ENCODE peak calls at places on chromosomes 11 and 22, in seven cellular contexts. W is HCT116, U is H1, D is transverse colon, R is esophagus muscularis mucosa, N is stomach, C is breast epithelium. Q is an unnamed sample.

GRCh38 chr11:85955531-85955930 is 100.3 kb downstream of the CCDC83 start:
- DNase-seq in W (no peak), U (no peak), D (no peak), R (no peak), N (no peak), C (no peak), Q (no peak)

GRCh38 chr11:17765381-17766359 is 31.1 kb downstream of the KCNC1 start:
- DNase-seq in W (no peak), U (no peak), D (no peak), R (no peak), N (no peak), C (no peak), Q (no peak)

GRCh38 chr22:49629586-49630447 is 197.9 kb downstream of the BRD1 start:
- DNase-seq in W (no peak), U (no peak), D (no peak), R (no peak), N (no peak), C (no peak), Q (no peak)

GRCh38 chr11:313787-314547 is at the start of gene IFITM1:
- DNase-seq in W (no peak), U (peak; percentile 57), D (peak; percentile 62), R (no peak), N (no peak), C (no peak), Q (peak; percentile 76)

GRCh38 chr22:30511903-30512302 is 6.4 kb upstream of the SEC14L4 start:
- DNase-seq in W (no peak), U (no peak), D (no peak), R (no peak), N (no peak), C (no peak), Q (no peak)

GRCh38 chr11:85076535-85077330 is 550.4 kb downstream of the DLG2 start:
- DNase-seq in W (no peak), U (no peak), D (no peak), R (no peak), N (no peak), C (no peak), Q (no peak)

GRCh38 chr11:28343304-28344233 is 235.4 kb downstream of the METTL15 start:
- DNase-seq in W (peak; percentile 45), U (no peak), D (no peak), R (no peak), N (peak; percentile 27), C (no peak), Q (no peak)

GRCh38 chr22:29799217-29799680 is 32.1 kb downstream of the UQCR10 start:
- DNase-seq in W (peak; percentile 58), U (no peak), D (peak; percentile 70), R (peak; percentile 96), N (peak; percentile 95), C (peak; percentile 94), Q (no peak)

GRCh38 chr22:27488456-27489224 is 312.9 kb downstream of the MN1 start:
- DNase-seq in W (no peak), U (no peak), D (no peak), R (no peak), N (peak; percentile 39), C (no peak), Q (no peak)

GRCh38 chr22:22908495-22908861 is 20.9 kb downstream of the IGLL5 start:
- DNase-seq in W (no peak), U (no peak), D (no peak), R (no peak), N (no peak), C (no peak), Q (no peak)

GRCh38 chr11:460331-461199 is 10.5 kb downstream of the PTDSS2 start:
- DNase-seq in W (no peak), U (no peak), D (no peak), R (no peak), N (no peak), C (no peak), Q (no peak)

GRCh38 chr11:83510530-83511449 is 224.6 kb upstream of the CCDC90B start:
- DNase-seq in W (no peak), U (no peak), D (no peak), R (no peak), N (no peak), C (no peak), Q (no peak)

DNA sequence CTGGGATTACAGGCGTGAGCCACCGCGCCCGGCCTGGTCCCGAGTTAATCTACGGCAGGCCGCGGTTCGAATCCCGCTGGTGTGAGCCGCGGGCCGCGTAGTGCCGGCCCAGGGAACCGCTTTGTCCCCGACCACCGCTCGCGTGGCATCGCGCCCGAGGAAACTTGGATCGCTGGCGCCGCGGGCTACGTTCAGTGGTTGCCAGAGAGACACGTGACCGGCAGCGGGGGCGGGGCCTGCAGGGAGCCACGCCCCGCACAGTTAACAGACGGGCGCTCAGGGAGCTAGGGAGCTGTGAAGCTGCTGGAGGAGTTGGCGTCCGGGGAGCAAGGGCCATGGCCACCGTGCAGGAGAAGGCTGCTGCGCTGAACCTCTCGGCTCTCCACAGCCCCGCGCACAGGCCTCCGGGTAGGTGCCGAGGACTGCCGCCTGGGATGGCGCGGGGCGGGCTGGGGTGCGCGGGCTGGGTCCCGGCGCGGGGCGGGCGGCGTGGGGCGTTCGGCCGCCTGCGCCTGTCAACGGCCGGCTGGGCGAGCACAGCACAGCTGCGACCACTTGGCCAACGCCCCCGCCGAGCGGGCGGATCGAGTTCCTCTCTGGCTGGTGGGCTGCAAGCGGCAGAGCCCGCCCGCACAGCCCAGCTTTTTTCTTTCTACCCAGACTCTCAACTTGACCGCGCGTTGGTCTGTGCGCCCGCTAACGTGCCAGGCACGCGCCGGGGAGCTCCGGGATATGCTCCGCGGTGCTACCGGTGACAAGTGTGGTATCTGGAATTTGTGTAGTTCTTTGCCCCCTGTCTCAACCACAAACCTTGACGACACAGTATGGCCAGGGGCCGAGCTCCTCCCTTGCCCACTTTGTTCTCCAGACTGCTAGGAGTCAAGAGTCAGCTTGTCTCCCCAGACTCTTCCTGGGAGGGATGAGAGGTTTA is at the start of gene DEPDC7:
- DNase-seq in W (peak; percentile 75), U (peak; percentile 96), D (peak; percentile 90), R (peak; percentile 95), N (peak; percentile 89), C (peak; percentile 64), Q (peak; percentile 43)
- TF ChIP-seq POLR2AphosphoS5 in W (peak; percentile 73), U (peak; percentile 74), D (peak; percentile 54), R (peak; percentile 69), N (peak; percentile 58), C (no peak), Q (no peak)

GRCh38 chr11:34585870-34586654 is 34.8 kb upstream of the EHF start:
- DNase-seq in W (peak; percentile 56), U (no peak), D (no peak), R (no peak), N (no peak), C (no peak), Q (no peak)

GRCh38 chr11:34583818-34584217 is 37.1 kb upstream of the EHF start:
- DNase-seq in W (no peak), U (no peak), D (no peak), R (no peak), N (no peak), C (no peak), Q (no peak)

GRCh38 chr11:34586655-34587281 is 34.1 kb upstream of the EHF start:
- DNase-seq in W (no peak), U (no peak), D (no peak), R (no peak), N (no peak), C (no peak), Q (no peak)

GRCh38 chr11:34587282-34587677 is 33.6 kb upstream of the EHF start:
- DNase-seq in W (no peak), U (no peak), D (no peak), R (no peak), N (no peak), C (no peak), Q (no peak)

DNA sequence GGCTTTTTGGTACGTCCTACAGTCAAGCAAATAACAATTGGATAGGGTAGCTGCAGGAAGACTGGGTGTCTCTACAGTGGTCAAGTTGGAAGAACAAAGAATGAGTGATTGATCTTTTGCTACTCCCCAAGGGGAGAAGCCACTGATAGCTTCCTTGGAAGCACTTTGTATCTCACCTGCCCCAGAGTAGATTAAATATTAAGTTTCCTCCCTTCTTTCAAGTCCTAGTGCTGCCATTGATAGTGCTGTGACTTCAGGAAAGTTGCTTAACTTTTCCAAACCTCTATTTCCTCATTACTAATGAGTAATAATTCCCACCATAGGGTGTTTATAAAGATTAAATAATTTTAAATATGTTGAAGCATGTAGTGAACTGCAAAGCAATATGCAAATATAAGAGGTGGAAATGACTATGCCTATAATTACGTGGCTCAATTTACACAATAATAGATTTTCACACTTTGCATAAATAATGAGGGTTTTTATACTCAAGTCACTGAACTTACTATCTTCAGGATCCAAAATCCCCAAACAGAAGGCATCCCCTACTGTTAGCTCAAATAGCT is 35.5 kb upstream of the EHF start:
- DNase-seq in W (no peak), U (no peak), D (no peak), R (no peak), N (no peak), C (no peak), Q (no peak)
- TF ChIP-seq POLR2A in W (no peak), U (no peak), D (no peak), R (no peak), N (no peak), C (no peak), Q (no peak)

DNA sequence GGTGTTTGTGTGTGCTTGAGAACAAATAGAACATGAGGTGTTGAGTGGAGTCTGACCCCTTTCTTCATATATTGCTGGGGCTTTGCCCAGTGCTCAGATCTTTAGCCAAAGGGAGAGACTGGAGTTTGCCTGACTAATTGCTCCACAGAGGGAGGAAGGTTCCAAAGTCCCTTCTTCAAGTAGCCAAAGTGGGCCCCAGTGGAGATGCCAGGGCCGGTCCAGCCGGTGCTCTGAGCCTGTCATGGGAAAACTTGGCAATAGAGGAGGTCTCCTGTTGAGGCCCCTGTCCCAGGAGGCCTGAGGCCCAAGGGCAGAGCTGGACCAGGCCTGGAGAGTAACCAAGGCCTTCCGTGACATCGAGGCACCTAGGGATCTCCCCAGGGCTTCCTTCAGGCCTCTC is 112.3 kb downstream of the DSCAML1 start:
- DNase-seq in W (no peak), U (no peak), D (peak; percentile 29), R (no peak), N (no peak), C (no peak), Q (no peak)
- TF ChIP-seq POLR2AphosphoS5 in W (no peak), U (no peak), D (no peak), R (no peak), N (no peak), C (no peak), Q (no peak)

GRCh38 chr11:38461751-38462150 is 1863.7 kb upstream of the RAG2 start:
- DNase-seq in W (no peak), U (no peak), D (no peak), R (no peak), N (no peak), C (no peak), Q (no peak)
- TF ChIP-seq POLR2A in W (no peak), U (no peak), D (no peak), R (no peak), N (no peak), C (no peak), Q (no peak)

DNA sequence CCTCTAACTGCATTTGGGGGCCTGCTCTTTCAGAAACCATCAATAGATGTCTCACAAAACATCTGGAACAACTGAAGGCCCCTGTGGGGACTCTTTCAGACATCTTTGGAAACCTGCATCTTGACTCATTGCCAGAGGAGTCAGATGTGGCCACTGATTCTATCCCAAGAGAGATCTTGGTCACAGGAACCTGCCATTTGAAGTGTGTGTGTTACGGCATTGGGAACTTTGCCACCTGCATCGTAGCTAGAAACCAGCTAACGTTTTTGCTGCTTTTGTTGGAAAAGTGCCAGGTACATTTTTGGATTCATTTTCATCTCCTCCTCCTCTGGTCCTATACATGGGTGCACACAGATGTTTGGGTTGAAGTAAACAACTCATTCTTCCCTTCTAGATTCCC is 4.3 kb downstream of the SRRD start:
- DNase-seq in W (no peak), U (no peak), D (no peak), R (no peak), N (no peak), C (no peak), Q (no peak)
- TF ChIP-seq POLR2AphosphoS5 in W (no peak), U (no peak), D (no peak), R (no peak), N (no peak), C (no peak), Q (no peak)

Q was measured in GM12892.